ENCODE peak calls at places on chromosomes 2 and 18, in ten cellular contexts. V is lower lobe of right lung; T is breast epithelium; U is brain microvascular endothelial cell; J is dorsolateral prefrontal cortex; Q is PC-9; A is A549; R is SJSA1; Z is CD8-positive, alpha-beta memory T cell; N is HL-60. D is an unnamed sample.

GRCh38 chr18:13217971-13218375 is 587 bp upstream of the LDLRAD4 start:
- DNase-seq in V (no peak), N (no peak), A (no peak), T (no peak), J (no peak), Z (no peak), R (no peak), Q (no peak), U (no peak), D (no peak)

GRCh38 chr18:75163736-75164135 is 45.2 kb downstream of the PTGR3 start:
- DNase-seq in N (no peak), A (no peak), J (no peak), R (no peak), U (no peak), V (no peak), T (no peak), Z (no peak), Q (no peak), D (no peak)

GRCh38 chr2:143357956-143358355 is 228.7 kb downstream of the ARHGAP15 start:
- DNase-seq in R (no peak), T (no peak), U (no peak), V (no peak), N (no peak), Q (no peak), J (no peak), Z (no peak), A (no peak), D (peak)

GRCh38 chr2:107313316-107313715 is 427.3 kb upstream of the ST6GAL2 start:
- DNase-seq in T (no peak), Q (no peak), U (no peak), J (no peak), R (no peak), A (no peak), N (no peak), V (no peak), Z (no peak), D (no peak)

GRCh38 chr2:42794271-42795046 is 2.1 kb upstream of the HAAO start:
- DNase-seq in U (peak), N (no peak), J (no peak), A (peak), R (no peak), Z (no peak), V (no peak), T (no peak), Q (no peak), D (no peak)

GRCh38 chr18:25921677-25922421 is 168.6 kb downstream of the SS18 start:
- DNase-seq in A (peak), Q (peak), J (no peak), R (no peak), Z (peak), U (peak), V (no peak), N (peak), T (no peak), D (no peak)

GRCh38 chr2:238924496-238925195 is 76.8 kb downstream of the TWIST2 start:
- DNase-seq in R (no peak), Z (no peak), A (no peak), T (no peak), J (no peak), U (no peak), Q (no peak), N (no peak), V (no peak), D (peak)

GRCh38 chr2:213723051-213723560 is 438.8 kb downstream of the SPAG16 start:
- DNase-seq in Z (no peak), A (no peak), T (no peak), N (no peak), Q (no peak), J (no peak), U (no peak), R (no peak), V (no peak), D (no peak)

GRCh38 chr18:32509121-32509520 is 38.4 kb upstream of the GAREM1 start:
- DNase-seq in J (no peak), Q (no peak), N (no peak), T (no peak), A (no peak), R (no peak), V (no peak), U (no peak), Z (no peak), D (no peak)

GRCh38 chr2:182504903-182505302 is 78.1 kb upstream of the PDE1A start:
- DNase-seq in V (no peak), R (no peak), J (no peak), Z (no peak), T (no peak), Q (no peak), N (no peak), U (peak), A (no peak), D (no peak)

GRCh38 chr18:48312066-48312465 is 97.1 kb downstream of the ZBTB7C start:
- DNase-seq in U (no peak), V (no peak), Z (no peak), A (no peak), N (no peak), J (no peak), Q (no peak), R (no peak), T (no peak), D (no peak)

GRCh38 chr2:98508690-98509054 is 64.0 kb downstream of the INPP4A start:
- DNase-seq in R (no peak), N (peak), T (peak), V (peak), Z (peak), A (no peak), U (peak), Q (no peak), J (no peak), D (no peak)

GRCh38 chr2:228700638-228701037 is 519.2 kb upstream of the SPHKAP start:
- DNase-seq in Q (peak), R (no peak), U (peak), T (no peak), N (no peak), J (no peak), Z (no peak), A (no peak), V (no peak), D (no peak)

GRCh38 chr18:5546660-5547059 is 2.9 kb upstream of the EPB41L3 start:
- DNase-seq in N (peak), A (no peak), Z (no peak), U (peak), Q (no peak), J (no peak), R (no peak), V (no peak), T (no peak), D (no peak)

GRCh38 chr2:12032421-12032820 is 286.0 kb downstream of the LPIN1 start:
- DNase-seq in R (no peak), T (no peak), N (no peak), J (no peak), V (no peak), Q (no peak), Z (no peak), A (no peak), U (no peak), D (no peak)

GRCh38 chr2:88999365-88999764 is 307.9 kb downstream of the RPIA start:
- DNase-seq in J (no peak), R (no peak), T (no peak), Q (no peak), V (no peak), N (no peak), A (no peak), U (no peak), Z (no peak), D (no peak)

GRCh38 chr2:213932-214693 is 49.7 kb downstream of the SH3YL1 start:
- DNase-seq in N (no peak), V (no peak), R (no peak), U (no peak), A (no peak), Q (no peak), T (no peak), J (no peak), Z (no peak), D (peak)

GRCh38 chr18:63083555-63083954 is 236.0 kb downstream of the BCL2 start:
- DNase-seq in J (no peak), A (no peak), N (no peak), T (no peak), U (no peak), R (no peak), Z (no peak), V (no peak), Q (no peak), D (no peak)

GRCh38 chr2:149597050-149598013 is 9.8 kb upstream of the MMADHC start:
- DNase-seq in T (peak), A (peak), U (peak), R (peak), V (no peak), Q (peak), Z (peak), N (peak), J (no peak), D (no peak)

GRCh38 chr2:160445673-160446072 is 47.9 kb downstream of the RBMS1 start:
- DNase-seq in R (no peak), V (no peak), U (no peak), Z (no peak), J (no peak), N (no peak), T (no peak), A (no peak), Q (no peak), D (no peak)

GRCh38 chr2:97708608-97709007 is 4.8 kb upstream of the ZAP70 start:
- DNase-seq in A (no peak), T (no peak), V (no peak), N (no peak), Q (no peak), J (no peak), R (no peak), U (no peak), Z (no peak), D (no peak)

GRCh38 chr18:58117685-58118403 is 73.8 kb downstream of the NEDD4L start:
- DNase-seq in T (no peak), R (no peak), U (peak), A (peak), J (no peak), Q (peak), Z (no peak), N (no peak), V (peak), D (no peak)

GRCh38 chr18:44950685-44951195 is 270.1 kb downstream of the SETBP1 start:
- DNase-seq in J (no peak), U (no peak), V (no peak), Z (no peak), T (no peak), A (no peak), N (no peak), Q (no peak), R (no peak), D (no peak)

GRCh38 chr2:136479696-136480095 is 285.6 kb upstream of the THSD7B start:
- DNase-seq in U (no peak), A (no peak), Q (no peak), J (no peak), V (no peak), N (no peak), Z (no peak), T (no peak), R (no peak), D (no peak)

GRCh38 chr18:2518473-2518872 is 52.8 kb downstream of the METTL4 start:
- DNase-seq in R (no peak), J (no peak), U (no peak), Z (no peak), Q (no peak), A (no peak), V (no peak), T (no peak), N (no peak), D (no peak)

GRCh38 chr2:92072461-92073035 is 2798.7 kb upstream of the TEKT4 start:
- DNase-seq in T (no peak), Z (no peak), V (peak), J (no peak), U (no peak), Q (no peak), R (peak), A (no peak), N (no peak), D (no peak)

GRCh38 chr2:45191096-45191863 is 182.0 kb upstream of the SIX2 start:
- DNase-seq in A (no peak), U (no peak), Q (no peak), J (no peak), V (no peak), T (no peak), R (no peak), Z (no peak), N (no peak), D (no peak)

GRCh38 chr2:105682401-105682800 is 62.3 kb upstream of the NCK2 start:
- DNase-seq in V (no peak), Z (no peak), U (no peak), J (no peak), A (no peak), Q (no peak), T (no peak), N (no peak), R (no peak), D (no peak)

GRCh38 chr2:182456784-182457183 is 29.9 kb upstream of the PDE1A start:
- DNase-seq in R (no peak), J (no peak), Q (no peak), U (peak), A (no peak), Z (no peak), T (no peak), N (no peak), V (no peak), D (no peak)

GRCh38 chr18:80247403-80247916 is at the start of gene PARD6G:
- DNase-seq in V (peak), J (peak), R (peak), Q (peak), T (peak), A (peak), N (peak), U (peak), Z (peak), D (peak)

GRCh38 chr18:77006305-77007175 is 126.0 kb downstream of the MBP start:
- DNase-seq in Q (no peak), J (no peak), U (no peak), T (no peak), N (peak), R (no peak), Z (no peak), A (no peak), V (peak), D (no peak)

GRCh38 chr2:138267161-138267901 is 234.2 kb upstream of the SPOPL start:
- DNase-seq in T (no peak), V (no peak), A (no peak), J (no peak), Q (no peak), Z (no peak), N (no peak), R (no peak), U (peak), D (no peak)

GRCh38 chr2:73938761-73939352 is 12.2 kb downstream of the DGUOK start:
- DNase-seq in A (no peak), J (no peak), R (no peak), U (peak), N (no peak), T (no peak), Q (no peak), V (no peak), Z (peak), D (no peak)

GRCh38 chr18:9221040-9221439 is 84.5 kb downstream of the ANKRD12 start:
- DNase-seq in Z (no peak), V (no peak), N (no peak), Q (no peak), R (no peak), J (no peak), A (no peak), U (no peak), T (no peak), D (no peak)

GRCh38 chr2:171253279-171253678 is 92.6 kb upstream of the TLK1 start:
- DNase-seq in T (no peak), Z (no peak), A (no peak), N (no peak), Q (no peak), J (no peak), V (no peak), R (no peak), U (no peak), D (no peak)

GRCh38 chr2:37085731-37086147 is 1.4 kb downstream of the GPATCH11 start:
- DNase-seq in Z (no peak), N (no peak), Q (no peak), T (no peak), A (no peak), U (peak), R (no peak), V (no peak), J (no peak), D (no peak)

GRCh38 chr18:49647496-49648168 is 85.8 kb downstream of the LIPG start:
- DNase-seq in R (no peak), Q (no peak), N (no peak), J (no peak), V (no peak), A (no peak), Z (no peak), U (peak), T (no peak), D (no peak)

GRCh38 chr2:241582806-241583205 is 24.3 kb downstream of the BOK start:
- DNase-seq in A (no peak), U (no peak), R (no peak), Q (no peak), N (no peak), Z (no peak), V (peak), J (no peak), T (no peak), D (no peak)
- H3K27ac ChIP-seq in A (no peak), U (no peak), R (no peak), Q (no peak), N (no peak), Z (no peak), V (no peak), J (no peak), T (no peak), D (no peak)

DNA sequence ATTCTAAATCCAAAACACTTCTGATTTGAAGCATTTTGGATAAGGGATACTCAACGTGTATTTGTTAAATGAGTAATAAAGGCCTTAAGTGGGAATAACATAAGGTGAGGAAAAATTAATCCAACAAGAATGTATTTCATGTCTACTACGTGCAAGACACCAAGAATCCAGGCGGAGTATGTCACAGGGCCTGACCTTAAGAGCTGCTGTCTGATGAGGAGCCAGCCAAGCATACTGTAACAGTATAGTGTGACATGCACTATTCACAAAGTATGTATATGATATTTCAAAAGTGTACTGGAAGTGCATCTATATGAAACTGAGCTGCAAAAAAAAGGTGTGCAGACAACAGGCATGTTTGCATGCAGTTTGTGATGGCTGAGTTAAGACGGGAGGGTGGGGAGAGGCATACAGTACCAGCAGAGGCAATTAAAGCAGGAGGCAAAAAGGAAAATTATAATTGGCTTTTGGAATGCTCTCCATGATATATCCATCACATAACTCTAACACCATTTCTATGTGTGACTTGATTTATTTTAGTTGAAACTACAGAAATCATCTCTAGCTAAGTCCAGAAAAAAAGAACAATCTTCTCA is 18.2 kb downstream of the IWS1 start:
- DNase-seq in U (peak), R (no peak), Z (no peak), Q (no peak), N (no peak), T (no peak), V (no peak), J (no peak), A (no peak), D (no peak)
- H3K27ac ChIP-seq in U (peak), R (peak), Z (no peak), Q (peak), N (no peak), T (no peak), V (no peak), J (peak), A (peak), D (peak)

DNA sequence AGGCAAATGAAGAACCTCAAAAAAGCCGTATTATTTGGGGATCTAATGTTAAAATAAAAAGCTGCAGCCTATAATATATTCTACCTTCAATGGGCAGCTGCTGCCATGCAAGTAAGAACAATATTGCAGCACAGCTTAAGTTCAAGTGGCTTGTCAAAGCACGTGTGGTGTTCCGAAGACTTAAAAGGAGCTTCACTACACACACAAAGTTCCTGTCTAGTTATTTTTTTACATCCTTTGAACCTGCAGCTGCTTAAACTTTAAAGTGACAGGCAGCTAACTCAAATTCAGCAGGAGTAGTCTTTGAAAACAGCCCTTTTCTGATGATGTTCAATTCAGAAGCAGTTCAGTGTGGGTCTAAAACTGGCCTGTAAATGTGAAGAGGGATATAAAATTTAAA is 85.8 kb upstream of the XIRP2 start:
- DNase-seq in R (no peak), A (no peak), T (no peak), V (no peak), Q (no peak), Z (peak), N (no peak), U (no peak), J (no peak), D (no peak)
- H3K27ac ChIP-seq in R (no peak), A (no peak), T (no peak), V (no peak), Q (no peak), Z (no peak), N (no peak), U (no peak), J (no peak), D (no peak)

GRCh38 chr2:102356381-102356712 is 751 bp downstream of the IL18R1 start:
- DNase-seq in A (no peak), Q (no peak), J (no peak), T (no peak), R (no peak), U (no peak), N (no peak), V (no peak), Z (no peak), D (no peak)
- H3K27ac ChIP-seq in A (peak), Q (peak), J (no peak), T (peak), R (no peak), U (no peak), N (no peak), V (peak), Z (peak), D (no peak)

GRCh38 chr2:25566694-25567093 is 106.7 kb downstream of the DTNB start:
- DNase-seq in T (no peak), Z (no peak), R (no peak), A (no peak), V (no peak), Q (no peak), N (peak), J (no peak), U (peak), D (no peak)

GRCh38 chr2:25572638-25573037 is 100.7 kb downstream of the DTNB start:
- DNase-seq in A (no peak), U (no peak), V (no peak), Z (no peak), J (no peak), N (no peak), R (no peak), Q (no peak), T (no peak), D (no peak)

GRCh38 chr2:25570161-25570840 is 103.1 kb downstream of the DTNB start:
- DNase-seq in Q (no peak), Z (no peak), A (no peak), J (no peak), N (no peak), T (no peak), U (no peak), R (no peak), V (no peak), D (no peak)

GRCh38 chr2:25566094-25566493 is 107.3 kb downstream of the DTNB start:
- DNase-seq in U (no peak), T (no peak), J (no peak), Q (no peak), N (no peak), Z (no peak), A (no peak), V (no peak), R (no peak), D (no peak)

DNA sequence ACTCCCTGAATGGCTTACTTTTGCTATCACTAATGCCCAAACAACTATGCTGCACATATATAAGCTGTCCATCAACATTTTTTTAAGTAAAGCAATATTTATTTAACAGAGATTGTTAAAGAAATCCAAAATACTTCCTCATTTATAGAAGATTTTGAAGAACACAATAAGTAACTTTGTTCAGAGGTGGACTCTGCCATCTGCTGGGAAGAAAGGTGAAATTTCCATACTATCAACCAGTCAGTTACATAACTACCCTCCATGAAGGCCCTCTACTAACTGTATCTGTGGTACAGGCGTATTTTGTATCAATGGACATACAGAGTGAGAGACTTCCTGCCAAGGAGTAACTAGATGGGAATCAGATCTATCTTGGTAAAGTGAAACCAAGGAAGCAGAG is 106.0 kb downstream of the DTNB start:
- DNase-seq in A (peak), R (no peak), T (no peak), V (no peak), J (no peak), Q (peak), U (peak), Z (peak), N (peak), D (no peak)
- H3K27ac ChIP-seq in A (no peak), R (no peak), T (no peak), V (no peak), J (no peak), Q (no peak), U (no peak), Z (no peak), N (no peak), D (no peak)

DNA sequence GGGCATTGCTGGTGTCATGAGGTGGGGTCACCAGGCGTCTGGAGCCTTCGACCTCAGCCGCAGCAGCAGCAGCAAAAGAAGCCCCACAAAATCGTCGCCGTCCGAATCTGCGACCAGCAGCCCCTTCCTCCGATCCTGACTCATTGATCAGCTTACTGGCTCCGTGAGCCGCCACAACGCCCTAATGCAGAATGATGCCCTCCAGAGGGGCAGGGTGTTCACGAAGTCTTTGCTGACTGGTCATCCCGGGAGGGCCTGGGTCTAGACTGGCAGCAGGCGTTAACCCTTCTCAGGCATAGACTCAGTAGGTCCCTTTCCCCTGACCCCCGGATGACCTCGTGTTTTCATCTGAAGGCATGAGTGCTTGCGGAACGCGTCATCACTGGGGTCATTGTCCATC is 83.5 kb upstream of the SALL3 start:
- DNase-seq in T (no peak), U (no peak), Z (no peak), V (no peak), N (no peak), Q (no peak), R (no peak), J (no peak), A (no peak), D (no peak)
- H3K27ac ChIP-seq in T (no peak), U (no peak), Z (no peak), V (no peak), N (no peak), Q (no peak), R (no peak), J (no peak), A (no peak), D (no peak)